ENCODE peak calls at places on chromosomes 11 and 22, in five cellular contexts. One of them, this sample, is unnamed.

GRCh38 chr11:85947431-85948272 is 92.5 kb downstream of the CCDC83 start:
- DNase-seq in tibial nerve: peak; percentile 83
- DNase-seq in SK-N-SH: no peak
- DNase-seq in upper lobe of right lung: no peak
- DNase-seq in cardiac muscle cell: no peak
- DNase-seq in this sample: no peak

GRCh38 chr11:24043842-24044241 is 453.0 kb upstream of the LUZP2 start:
- DNase-seq in SK-N-SH: no peak
- DNase-seq in upper lobe of right lung: no peak
- DNase-seq in cardiac muscle cell: no peak
- DNase-seq in tibial nerve: no peak
- DNase-seq in this sample: no peak

GRCh38 chr11:68067991-68068390 is 29.2 kb downstream of the TCIRG1 start:
- DNase-seq in SK-N-SH: no peak
- DNase-seq in tibial nerve: no peak
- DNase-seq in upper lobe of right lung: no peak
- DNase-seq in cardiac muscle cell: no peak
- DNase-seq in this sample: no peak

GRCh38 chr11:64853709-64854108 is 9.3 kb upstream of the CDC42BPG start:
- DNase-seq in SK-N-SH: no peak
- DNase-seq in upper lobe of right lung: no peak
- DNase-seq in cardiac muscle cell: no peak
- DNase-seq in tibial nerve: no peak
- DNase-seq in this sample: no peak

GRCh38 chr11:60987577-60988277 is 16.2 kb downstream of the CD6 start:
- DNase-seq in cardiac muscle cell: no peak
- DNase-seq in upper lobe of right lung: no peak
- DNase-seq in SK-N-SH: no peak
- DNase-seq in tibial nerve: no peak
- DNase-seq in this sample: no peak

GRCh38 chr11:41058138-41058537 is 401.3 kb downstream of the LRRC4C start:
- DNase-seq in upper lobe of right lung: peak; percentile 47
- DNase-seq in SK-N-SH: no peak
- DNase-seq in tibial nerve: no peak
- DNase-seq in cardiac muscle cell: no peak
- DNase-seq in this sample: no peak

GRCh38 chr11:60946601-60947265 is 5.2 kb downstream of the SLC15A3 start:
- DNase-seq in cardiac muscle cell: no peak
- DNase-seq in upper lobe of right lung: no peak
- DNase-seq in SK-N-SH: no peak
- DNase-seq in tibial nerve: no peak
- DNase-seq in this sample: no peak

GRCh38 chr11:67667490-67668190 is 6.8 kb downstream of the ALDH3B2 start:
- DNase-seq in tibial nerve: no peak
- DNase-seq in cardiac muscle cell: no peak
- DNase-seq in SK-N-SH: peak; percentile 56
- DNase-seq in upper lobe of right lung: peak; percentile 64
- DNase-seq in this sample: no peak

GRCh38 chr11:33444835-33445594 is 187.8 kb downstream of the HIPK3 start:
- DNase-seq in cardiac muscle cell: no peak
- DNase-seq in SK-N-SH: no peak
- DNase-seq in tibial nerve: no peak
- DNase-seq in upper lobe of right lung: no peak
- DNase-seq in this sample: no peak

GRCh38 chr11:2518112-2518982 is 73.5 kb downstream of the KCNQ1 start:
- DNase-seq in upper lobe of right lung: peak; percentile 51
- DNase-seq in cardiac muscle cell: no peak
- DNase-seq in SK-N-SH: peak; percentile 36
- DNase-seq in tibial nerve: no peak
- DNase-seq in this sample: no peak

GRCh38 chr11:107018274-107018901 is at the start of gene GUCY1A2:
- DNase-seq in SK-N-SH: peak; percentile 62
- DNase-seq in cardiac muscle cell: peak; percentile 46
- DNase-seq in upper lobe of right lung: no peak
- DNase-seq in tibial nerve: no peak
- DNase-seq in this sample: no peak

GRCh38 chr11:65089621-65090020 is 5.6 kb downstream of the ZFPL1 start:
- DNase-seq in cardiac muscle cell: no peak
- DNase-seq in SK-N-SH: no peak
- DNase-seq in tibial nerve: no peak
- DNase-seq in upper lobe of right lung: no peak
- DNase-seq in this sample: no peak

GRCh38 chr11:76250520-76251222 is 44.4 kb upstream of the WNT11 start:
- DNase-seq in cardiac muscle cell: no peak
- DNase-seq in SK-N-SH: no peak
- DNase-seq in tibial nerve: no peak
- DNase-seq in upper lobe of right lung: no peak
- DNase-seq in this sample: no peak

GRCh38 chr11:126113515-126113957 is 50.9 kb upstream of the CDON start:
- DNase-seq in tibial nerve: peak; percentile 68
- DNase-seq in cardiac muscle cell: peak; percentile 88
- DNase-seq in upper lobe of right lung: peak; percentile 90
- DNase-seq in SK-N-SH: peak; percentile 61
- DNase-seq in this sample: peak; percentile 96

GRCh38 chr11:74417860-74418508 is 19.8 kb upstream of the PGM2L1 start:
- DNase-seq in SK-N-SH: no peak
- DNase-seq in tibial nerve: no peak
- DNase-seq in cardiac muscle cell: peak; percentile 22
- DNase-seq in upper lobe of right lung: no peak
- DNase-seq in this sample: no peak

GRCh38 chr22:49090061-49090852 is 737.4 kb downstream of the BRD1 start:
- DNase-seq in cardiac muscle cell: no peak
- DNase-seq in SK-N-SH: no peak
- DNase-seq in tibial nerve: no peak
- DNase-seq in upper lobe of right lung: peak; percentile 60
- DNase-seq in this sample: no peak

GRCh38 chr22:19923914-19924513 is 17.6 kb upstream of the COMT start:
- DNase-seq in tibial nerve: no peak
- DNase-seq in cardiac muscle cell: no peak
- DNase-seq in upper lobe of right lung: no peak
- DNase-seq in SK-N-SH: no peak
- DNase-seq in this sample: no peak

GRCh38 chr11:122863704-122864326 is 18.7 kb upstream of the JHY start:
- DNase-seq in upper lobe of right lung: no peak
- DNase-seq in tibial nerve: peak; percentile 75
- DNase-seq in SK-N-SH: peak; percentile 60
- DNase-seq in cardiac muscle cell: peak; percentile 53
- DNase-seq in this sample: no peak

GRCh38 chr11:113578164-113578455 is 102.9 kb upstream of the DRD2 start:
- DNase-seq in tibial nerve: no peak
- DNase-seq in cardiac muscle cell: no peak
- DNase-seq in SK-N-SH: peak; percentile 48
- DNase-seq in upper lobe of right lung: no peak
- DNase-seq in this sample: no peak

GRCh38 chr22:16959345-16959930 is 48.6 kb downstream of the GAB4 start:
- DNase-seq in SK-N-SH: no peak
- DNase-seq in upper lobe of right lung: no peak
- DNase-seq in cardiac muscle cell: no peak
- DNase-seq in tibial nerve: no peak
- DNase-seq in this sample: no peak

GRCh38 chr11:35664977-35665441 is 2.4 kb downstream of the TRIM44 start:
- DNase-seq in SK-N-SH: no peak
- DNase-seq in tibial nerve: no peak
- DNase-seq in upper lobe of right lung: no peak
- DNase-seq in cardiac muscle cell: no peak
- DNase-seq in this sample: no peak

GRCh38 chr11:124285610-124286344 is 28.0 kb downstream of the OR8D1 start:
- DNase-seq in SK-N-SH: no peak
- DNase-seq in cardiac muscle cell: no peak
- DNase-seq in upper lobe of right lung: no peak
- DNase-seq in tibial nerve: no peak
- DNase-seq in this sample: no peak

GRCh38 chr22:22923930-22924329 is 36.3 kb downstream of the IGLL5 start:
- DNase-seq in tibial nerve: no peak
- DNase-seq in SK-N-SH: no peak
- DNase-seq in cardiac muscle cell: no peak
- DNase-seq in upper lobe of right lung: no peak
- DNase-seq in this sample: no peak

GRCh38 chr11:70399681-70400112 is 1.4 kb downstream of the CTTN start:
- DNase-seq in cardiac muscle cell: peak; percentile 43
- DNase-seq in tibial nerve: peak; percentile 78
- DNase-seq in SK-N-SH: peak; percentile 65
- DNase-seq in upper lobe of right lung: peak; percentile 89
- DNase-seq in this sample: peak; percentile 93

GRCh38 chr11:69514771-69515170 is 33.3 kb downstream of the LINC01488 start:
- DNase-seq in cardiac muscle cell: no peak
- DNase-seq in SK-N-SH: no peak
- DNase-seq in upper lobe of right lung: no peak
- DNase-seq in tibial nerve: no peak
- DNase-seq in this sample: no peak

GRCh38 chr11:27213232-27213660 is 149.8 kb downstream of the CCDC34 start:
- DNase-seq in SK-N-SH: no peak
- DNase-seq in upper lobe of right lung: no peak
- DNase-seq in tibial nerve: no peak
- DNase-seq in cardiac muscle cell: peak; percentile 46
- DNase-seq in this sample: no peak

GRCh38 chr11:81749245-81749644 is 984.4 kb downstream of the FAM181B start:
- DNase-seq in upper lobe of right lung: no peak
- DNase-seq in SK-N-SH: no peak
- DNase-seq in cardiac muscle cell: no peak
- DNase-seq in tibial nerve: no peak
- DNase-seq in this sample: no peak

GRCh38 chr11:2390871-2391662 is 9.5 kb upstream of the TSSC4 start:
- DNase-seq in SK-N-SH: no peak
- DNase-seq in cardiac muscle cell: no peak
- DNase-seq in tibial nerve: no peak
- DNase-seq in upper lobe of right lung: no peak
- DNase-seq in this sample: no peak

GRCh38 chr22:33869946-33870345 is 50.3 kb downstream of the LARGE1 start:
- DNase-seq in SK-N-SH: no peak
- DNase-seq in tibial nerve: no peak
- DNase-seq in upper lobe of right lung: no peak
- DNase-seq in cardiac muscle cell: no peak
- DNase-seq in this sample: no peak

GRCh38 chr11:132471491-132471890 is 1060.8 kb downstream of the OPCML start:
- DNase-seq in upper lobe of right lung: no peak
- DNase-seq in SK-N-SH: no peak
- DNase-seq in tibial nerve: no peak
- DNase-seq in cardiac muscle cell: no peak
- DNase-seq in this sample: no peak

DNA sequence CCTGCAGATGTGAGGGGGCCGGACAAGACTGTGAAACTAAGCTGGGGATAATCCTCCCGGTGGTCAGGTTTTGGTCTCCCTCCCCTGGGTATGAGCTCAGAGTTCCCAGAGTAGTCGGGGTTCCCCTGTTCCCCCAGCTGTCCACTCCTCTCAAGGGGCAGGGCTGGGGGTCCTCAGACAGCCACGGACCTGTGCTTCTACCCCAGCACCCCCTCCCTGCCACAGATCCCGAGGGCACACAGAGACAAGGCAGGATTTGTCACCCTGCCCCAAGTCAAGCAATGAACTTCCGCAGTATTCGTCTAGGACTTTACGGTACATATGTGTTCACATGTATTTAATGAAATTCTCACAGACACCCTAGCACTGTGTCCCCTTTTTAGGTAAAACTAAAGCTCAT is 45.2 kb downstream of the APOL1 start:
- DNase-seq in SK-N-SH: no peak
- DNase-seq in tibial nerve: no peak
- DNase-seq in upper lobe of right lung: no peak
- DNase-seq in cardiac muscle cell: no peak
- DNase-seq in this sample: no peak
- TF ChIP-seq CTCF in SK-N-SH: no peak
- TF ChIP-seq CTCF in tibial nerve: no peak
- TF ChIP-seq CTCF in upper lobe of right lung: no peak
- TF ChIP-seq CTCF in cardiac muscle cell: no peak
- TF ChIP-seq CTCF in this sample: no peak

GRCh38 chr11:94599510-94599909 is 32.3 kb downstream of the PIWIL4 start:
- DNase-seq in tibial nerve: no peak
- DNase-seq in cardiac muscle cell: peak; percentile 37
- DNase-seq in SK-N-SH: no peak
- DNase-seq in upper lobe of right lung: no peak
- DNase-seq in this sample: no peak

GRCh38 chr11:94597896-94598295 is 30.7 kb downstream of the PIWIL4 start:
- DNase-seq in cardiac muscle cell: no peak
- DNase-seq in tibial nerve: peak; percentile 8
- DNase-seq in upper lobe of right lung: no peak
- DNase-seq in SK-N-SH: no peak
- DNase-seq in this sample: no peak

GRCh38 chr11:94604496-94604895 is 37.3 kb downstream of the PIWIL4 start:
- DNase-seq in tibial nerve: no peak
- DNase-seq in upper lobe of right lung: no peak
- DNase-seq in SK-N-SH: no peak
- DNase-seq in cardiac muscle cell: no peak
- DNase-seq in this sample: no peak

GRCh38 chr11:94602430-94603372 is 35.5 kb downstream of the PIWIL4 start:
- DNase-seq in tibial nerve: peak; percentile 55
- DNase-seq in upper lobe of right lung: peak; percentile 71
- DNase-seq in cardiac muscle cell: peak; percentile 78
- DNase-seq in SK-N-SH: no peak
- DNase-seq in this sample: no peak

GRCh38 chr11:94603587-94603986 is 36.4 kb downstream of the PIWIL4 start:
- DNase-seq in cardiac muscle cell: no peak
- DNase-seq in SK-N-SH: no peak
- DNase-seq in upper lobe of right lung: no peak
- DNase-seq in tibial nerve: no peak
- DNase-seq in this sample: no peak
- H3K27ac ChIP-seq in cardiac muscle cell: no peak overlapping the region
- H3K27ac ChIP-seq in SK-N-SH: no peak overlapping the region
- H3K27ac ChIP-seq in upper lobe of right lung: no peak overlapping the region
- H3K27ac ChIP-seq in tibial nerve: no peak overlapping the region
- H3K27ac ChIP-seq in this sample: no peak overlapping the region

GRCh38 chr11:15635501-15635900 is 520.8 kb downstream of the INSC start:
- DNase-seq in SK-N-SH: no peak
- DNase-seq in upper lobe of right lung: no peak
- DNase-seq in cardiac muscle cell: no peak
- DNase-seq in tibial nerve: no peak
- DNase-seq in this sample: no peak

GRCh38 chr11:15627560-15627959 is 512.8 kb downstream of the INSC start:
- DNase-seq in upper lobe of right lung: no peak
- DNase-seq in SK-N-SH: no peak
- DNase-seq in cardiac muscle cell: no peak
- DNase-seq in tibial nerve: no peak
- DNase-seq in this sample: no peak

GRCh38 chr11:15625691-15626090 is 511.0 kb downstream of the INSC start:
- DNase-seq in cardiac muscle cell: no peak
- DNase-seq in tibial nerve: no peak
- DNase-seq in upper lobe of right lung: no peak
- DNase-seq in SK-N-SH: no peak
- DNase-seq in this sample: no peak

GRCh38 chr11:15624701-15625100 is 510.0 kb downstream of the INSC start:
- DNase-seq in tibial nerve: no peak
- DNase-seq in SK-N-SH: no peak
- DNase-seq in cardiac muscle cell: no peak
- DNase-seq in upper lobe of right lung: no peak
- DNase-seq in this sample: no peak

GRCh38 chr11:15629690-15630321 is 515.1 kb downstream of the INSC start:
- DNase-seq in tibial nerve: peak; percentile 33
- DNase-seq in upper lobe of right lung: no peak
- DNase-seq in cardiac muscle cell: peak; percentile 47
- DNase-seq in SK-N-SH: no peak
- DNase-seq in this sample: no peak
- TF ChIP-seq CTCF in tibial nerve: peak; percentile 10
- TF ChIP-seq CTCF in upper lobe of right lung: no peak
- TF ChIP-seq CTCF in cardiac muscle cell: peak; percentile 44
- TF ChIP-seq CTCF in SK-N-SH: no peak
- TF ChIP-seq CTCF in this sample: no peak

GRCh38 chr11:29127456-29127855 is 889.4 kb downstream of the KCNA4 start:
- DNase-seq in tibial nerve: no peak
- DNase-seq in SK-N-SH: no peak
- DNase-seq in cardiac muscle cell: no peak
- DNase-seq in upper lobe of right lung: no peak
- DNase-seq in this sample: no peak
- H3K27ac ChIP-seq in tibial nerve: no peak overlapping the region
- H3K27ac ChIP-seq in SK-N-SH: no peak overlapping the region
- H3K27ac ChIP-seq in cardiac muscle cell: no peak overlapping the region
- H3K27ac ChIP-seq in upper lobe of right lung: no peak overlapping the region
- H3K27ac ChIP-seq in this sample: no peak overlapping the region

GRCh38 chr11:11148104-11148509 is 204.9 kb downstream of the CSNK2A3 start:
- DNase-seq in SK-N-SH: no peak
- DNase-seq in cardiac muscle cell: peak; percentile 25
- DNase-seq in upper lobe of right lung: peak; percentile 77
- DNase-seq in tibial nerve: peak; percentile 63
- DNase-seq in this sample: peak; percentile 93
- TF ChIP-seq CTCF in SK-N-SH: peak; percentile 32
- TF ChIP-seq CTCF in cardiac muscle cell: peak; percentile 55
- TF ChIP-seq CTCF in upper lobe of right lung: peak; percentile 37
- TF ChIP-seq CTCF in tibial nerve: no peak
- TF ChIP-seq CTCF in this sample: no peak